ENCODE peak calls at places on chromosomes 5 and 9, in six cellular contexts. D is heart right ventricle, Y is ovary, V is spleen, H is upper lobe of left lung, B is GM23338. Q is an unnamed sample.

GRCh38 chr9:127107344-127108181 is 14.9 kb downstream of the ANGPTL2 start:
- DNase-seq in V (no peak), B (no peak), D (no peak), Y (no peak), H (no peak), Q (no peak)

GRCh38 chr5:124951676-124952075 is 205.2 kb upstream of the ZNF608 start:
- DNase-seq in D (no peak), V (no peak), Y (no peak), B (no peak), H (no peak), Q (no peak)

GRCh38 chr9:278651-279050 is 64.0 kb downstream of the DOCK8 start:
- DNase-seq in Y (no peak), V (no peak), B (no peak), D (no peak), H (peak; percentile 35), Q (no peak)

GRCh38 chr9:69472101-69472625 is 147.1 kb downstream of the ENTREP1 start:
- DNase-seq in Y (no peak), V (no peak), H (no peak), B (no peak), D (no peak), Q (no peak)

GRCh38 chr5:78269088-78269703 is 25.3 kb downstream of the AP3B1 start:
- DNase-seq in D (no peak), Y (no peak), H (no peak), V (no peak), B (peak; percentile 42), Q (no peak)

GRCh38 chr9:7273575-7273974 is 515.8 kb downstream of the KDM4C start:
- DNase-seq in Y (no peak), V (no peak), H (no peak), D (peak; percentile 19), B (peak; percentile 38), Q (no peak)

GRCh38 chr9:113509463-113509862 is 45.9 kb downstream of the RGS3 start:
- DNase-seq in D (no peak), Y (no peak), V (no peak), H (no peak), B (no peak), Q (no peak)

GRCh38 chr9:26169684-26170083 is 491.4 kb upstream of the TUSC1 start:
- DNase-seq in D (no peak), V (no peak), H (no peak), Y (no peak), B (no peak), Q (no peak)

GRCh38 chr5:88770290-88771257 is 112.4 kb downstream of the MEF2C start:
- DNase-seq in V (no peak), Y (no peak), D (no peak), H (no peak), B (no peak), Q (no peak)

GRCh38 chr5:145919413-145919812 is 17.0 kb upstream of the SH3RF2 start:
- DNase-seq in Y (no peak), H (no peak), B (no peak), V (no peak), D (no peak), Q (no peak)

GRCh38 chr5:128613757-128614156 is 75.7 kb upstream of the FBN2 start:
- DNase-seq in H (no peak), V (no peak), D (no peak), Y (no peak), B (no peak), Q (no peak)

GRCh38 chr5:61657010-61657409 is 325.0 kb downstream of the ZSWIM6 start:
- DNase-seq in V (no peak), Y (no peak), D (no peak), H (no peak), B (no peak), Q (no peak)

GRCh38 chr9:127835930-127836586 is 18.4 kb downstream of the ENG start:
- DNase-seq in H (peak; percentile 53), V (no peak), B (no peak), D (peak; percentile 55), Y (peak; percentile 81), Q (no peak)

GRCh38 chr5:61162832-61163567 is 732 bp upstream of the SMIM15 start:
- DNase-seq in Y (peak; percentile 31), H (peak; percentile 24), D (peak; percentile 15), B (peak; percentile 47), V (no peak), Q (peak; percentile 21)

GRCh38 chr9:114156311-114156657 is 947 bp downstream of the COL27A1 start:
- DNase-seq in Y (no peak), B (peak; percentile 42), V (no peak), D (no peak), H (no peak), Q (peak; percentile 33)

GRCh38 chr5:132389453-132390286 is 20.2 kb downstream of the SLC22A5 start:
- DNase-seq in B (no peak), Y (peak; percentile 76), V (no peak), H (peak; percentile 62), D (no peak), Q (peak; percentile 75)

GRCh38 chr9:92664394-92665152 is 5.4 kb downstream of the IPPK start:
- DNase-seq in Y (no peak), B (no peak), H (no peak), D (no peak), V (peak; percentile 74), Q (peak; percentile 7)

GRCh38 chr9:33230756-33231691 is 8.9 kb upstream of the SPINK4 start:
- DNase-seq in H (no peak), B (no peak), Y (no peak), D (no peak), V (no peak), Q (no peak)

GRCh38 chr9:4280605-4281004 is 19.3 kb downstream of the GLIS3 start:
- DNase-seq in B (no peak), V (no peak), H (no peak), Y (no peak), D (no peak), Q (no peak)

GRCh38 chr5:125446986-125447385 is 700.5 kb upstream of the ZNF608 start:
- DNase-seq in Y (no peak), H (no peak), B (no peak), D (no peak), V (no peak), Q (no peak)

GRCh38 chr9:23777328-23777727 is 48.7 kb downstream of the ELAVL2 start:
- DNase-seq in V (no peak), D (no peak), B (no peak), H (no peak), Y (no peak), Q (no peak)

GRCh38 chr9:89368550-89368949 is 50.2 kb downstream of the SECISBP2 start:
- DNase-seq in B (no peak), V (no peak), Y (no peak), D (no peak), H (no peak), Q (peak; percentile 90)

GRCh38 chr5:179276838-179277395 is 68.3 kb downstream of the ADAMTS2 start:
- DNase-seq in V (no peak), D (no peak), Y (no peak), H (no peak), B (peak; percentile 24), Q (no peak)

GRCh38 chr5:134029156-134029555 is 24.4 kb upstream of the VDAC1 start:
- DNase-seq in D (no peak), V (peak; percentile 13), H (no peak), B (no peak), Y (no peak), Q (no peak)

DNA sequence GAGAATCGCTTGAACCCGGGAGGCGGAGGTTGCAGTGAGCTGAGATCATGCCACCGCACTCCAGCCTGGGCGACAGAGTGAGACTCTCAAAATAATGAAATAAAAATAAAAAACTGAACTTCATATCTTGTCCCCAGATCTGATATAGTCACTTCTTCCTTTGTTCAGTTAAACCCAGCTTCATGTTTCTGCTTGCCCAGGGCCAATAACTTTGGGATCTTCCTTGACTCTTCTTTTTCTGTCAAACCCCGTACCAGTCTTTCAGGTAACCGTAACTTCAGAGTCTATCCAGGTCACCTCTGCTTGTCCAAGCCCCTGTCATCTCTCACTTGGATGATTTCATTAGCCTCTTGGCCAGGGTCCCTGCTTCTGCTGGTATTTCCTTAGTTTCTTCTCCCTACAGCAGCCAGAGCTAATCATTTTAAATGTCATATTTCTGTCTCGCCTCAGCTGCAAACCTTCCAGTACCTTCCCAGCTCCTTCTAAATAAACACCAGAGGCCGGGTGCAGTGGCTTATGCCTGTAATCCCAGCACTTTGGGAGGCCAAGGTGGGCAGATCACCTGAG is 19.7 kb upstream of the ABL1 start:
- DNase-seq in D (no peak), Y (no peak), H (no peak), B (no peak), V (no peak), Q (peak; percentile 45)
- H3K27ac ChIP-seq in D (no peak overlapping the region), Y (no peak overlapping the region), H (no peak overlapping the region), B (no peak overlapping the region), V (no peak overlapping the region), Q (peak overlapping the region; percentile 73)

GRCh38 chr5:5154733-5155132 is 14.6 kb downstream of the ADAMTS16 start:
- DNase-seq in Y (no peak), B (no peak), V (no peak), H (no peak), D (no peak), Q (no peak)

GRCh38 chr5:5149154-5149553 is 9.0 kb downstream of the ADAMTS16 start:
- DNase-seq in V (no peak), B (no peak), Y (no peak), H (no peak), D (no peak), Q (no peak)

GRCh38 chr5:5145651-5146529 is 5.8 kb downstream of the ADAMTS16 start:
- DNase-seq in Y (no peak), V (no peak), D (no peak), B (no peak), H (no peak), Q (no peak)

GRCh38 chr5:5146530-5147160 is 6.5 kb downstream of the ADAMTS16 start:
- DNase-seq in H (no peak), V (no peak), D (no peak), Y (peak; percentile 35), B (no peak), Q (no peak)

GRCh38 chr5:5150667-5151066 is 10.5 kb downstream of the ADAMTS16 start:
- DNase-seq in B (no peak), H (no peak), Y (no peak), D (no peak), V (no peak), Q (no peak)
- H3K4me1 ChIP-seq in B (peaks cover 5% of the 10 kb centered on the region), H (no peaks in the 10 kb centered on the region), Y (no peaks in the 10 kb centered on the region), D (no peaks in the 10 kb centered on the region), V (no peaks in the 10 kb centered on the region), Q (no peaks in the 10 kb centered on the region)

GRCh38 chr5:111745075-111745474 is 11.9 kb downstream of the NREP start:
- DNase-seq in V (no peak), D (no peak), Y (no peak), H (no peak), B (no peak), Q (no peak)

GRCh38 chr5:111743521-111743920 is 13.5 kb downstream of the NREP start:
- DNase-seq in D (no peak), B (no peak), Y (no peak), V (no peak), H (no peak), Q (no peak)

GRCh38 chr5:111742595-111742994 is 14.4 kb downstream of the NREP start:
- DNase-seq in D (no peak), B (no peak), V (no peak), H (peak; percentile 32), Y (peak; percentile 59), Q (no peak)

GRCh38 chr5:111744455-111744854 is 12.5 kb downstream of the NREP start:
- DNase-seq in Y (no peak), V (no peak), D (no peak), H (no peak), B (no peak), Q (no peak)

GRCh38 chr5:111743993-111744392 is 13.0 kb downstream of the NREP start:
- DNase-seq in D (no peak), V (no peak), B (no peak), H (no peak), Y (no peak), Q (no peak)
- H3K27ac ChIP-seq in D (no peak overlapping the region), V (no peak overlapping the region), B (no peak overlapping the region), H (no peak overlapping the region), Y (no peak overlapping the region), Q (no peak overlapping the region)

GRCh38 chr9:137320555-137321384 is 18.7 kb upstream of the NRARP start:
- DNase-seq in B (peak; percentile 65), H (no peak), D (no peak), V (peak; percentile 90), Y (peak; percentile 15), Q (no peak)
- H3K4me1 ChIP-seq in B (peaks cover 13% of the 10 kb centered on the region), H (peaks cover 32% of the 10 kb centered on the region), D (peaks cover 61% of the 10 kb centered on the region), V (peaks cover 24% of the 10 kb centered on the region), Y (peaks cover 5% of the 10 kb centered on the region), Q (peaks cover 4% of the 10 kb centered on the region)

Q was measured in thyroid gland.